ENCODE peak calls at places on chromosome 17, in four cellular contexts. L, W, V and Z are unnamed samples.

GRCh38 chr17:18198530-18198929 is 14.9 kb downstream of the ALKBH5 start:
- DNase-seq in L (no peak), W (no peak), V (no peak), Z (no peak)

GRCh38 chr17:19939993-19940721 is 37.5 kb downstream of the AKAP10 start:
- DNase-seq in L (no peak), W (no peak), V (no peak), Z (no peak)

GRCh38 chr17:12900474-12900873 is 111.2 kb downstream of the ARHGAP44 start:
- DNase-seq in L (no peak), W (no peak), V (no peak), Z (no peak)

GRCh38 chr17:43832168-43832975 is 574 bp downstream of the MPP3 start:
- DNase-seq in L (peak; percentile 75), W (peak; percentile 42), V (peak; percentile 48), Z (peak; percentile 35)

GRCh38 chr17:76024353-76024752 is 2.8 kb downstream of the EVPL start:
- DNase-seq in L (no peak), W (no peak), V (no peak), Z (no peak)

GRCh38 chr17:81917565-81918332 is at the start of gene SIRT7:
- DNase-seq in L (peak; percentile 48), W (peak; percentile 65), V (peak; percentile 74), Z (peak; percentile 59)

GRCh38 chr17:11637796-11638195 is 39.5 kb downstream of the DNAH9 start:
- DNase-seq in L (no peak), W (no peak), V (no peak), Z (no peak)

GRCh38 chr17:63181856-63182255 is 215.8 kb downstream of the TANC2 start:
- DNase-seq in L (no peak), W (no peak), V (no peak), Z (no peak)

GRCh38 chr17:48515925-48516900 is 14.6 kb downstream of the HOXB1 start:
- DNase-seq in L (no peak), W (no peak), V (no peak), Z (no peak)

GRCh38 chr17:6413073-6413472 is 21.8 kb downstream of the AIPL1 start:
- DNase-seq in L (peak; percentile 47), W (no peak), V (peak; percentile 67), Z (no peak)
- TF ChIP-seq CTCF in L (peak; percentile 54), W (peak; percentile 71), V (peak; percentile 50), Z (peak; percentile 61)

DNA sequence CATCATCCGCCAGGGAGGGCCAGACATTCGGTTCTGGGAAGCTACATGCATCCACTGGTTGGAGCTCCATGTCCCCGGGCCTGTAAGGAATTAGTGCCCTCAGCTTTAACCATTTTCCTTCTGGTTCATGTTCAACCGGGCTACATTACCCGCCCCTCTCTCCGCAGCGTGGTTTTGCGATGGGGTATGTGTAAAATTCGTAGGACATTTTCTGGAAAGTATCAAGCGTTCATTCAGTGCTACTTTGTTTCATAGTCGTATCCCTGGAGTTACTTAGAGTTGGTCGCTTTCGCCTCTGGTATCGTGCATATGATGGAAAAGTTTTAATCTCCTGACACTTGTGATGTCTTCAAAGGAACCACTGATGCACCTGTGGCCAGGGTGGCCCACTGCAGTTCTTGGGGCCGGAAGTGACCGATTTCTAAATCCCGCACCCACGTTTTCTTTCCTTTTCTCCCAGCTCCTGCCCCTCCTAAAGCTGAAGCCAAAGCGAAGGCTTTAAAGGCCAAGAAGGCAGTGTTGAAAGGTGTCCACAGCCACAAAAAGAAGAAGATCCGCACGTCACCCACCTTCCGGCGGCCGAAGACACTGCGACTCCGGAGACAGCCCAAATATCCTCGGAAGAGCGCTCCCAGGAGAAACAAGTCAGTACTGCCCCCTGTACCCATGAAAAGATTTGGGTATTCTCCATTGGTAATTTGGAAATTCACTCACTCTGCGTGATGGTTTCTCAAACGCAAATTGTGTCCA is 637 bp downstream of the RPL23A start:
- DNase-seq in L (no peak), W (no peak), V (no peak), Z (no peak)
- TF ChIP-seq CTCF in L (no peak), W (peak; percentile 32), V (no peak), Z (peak; percentile 24)

DNA sequence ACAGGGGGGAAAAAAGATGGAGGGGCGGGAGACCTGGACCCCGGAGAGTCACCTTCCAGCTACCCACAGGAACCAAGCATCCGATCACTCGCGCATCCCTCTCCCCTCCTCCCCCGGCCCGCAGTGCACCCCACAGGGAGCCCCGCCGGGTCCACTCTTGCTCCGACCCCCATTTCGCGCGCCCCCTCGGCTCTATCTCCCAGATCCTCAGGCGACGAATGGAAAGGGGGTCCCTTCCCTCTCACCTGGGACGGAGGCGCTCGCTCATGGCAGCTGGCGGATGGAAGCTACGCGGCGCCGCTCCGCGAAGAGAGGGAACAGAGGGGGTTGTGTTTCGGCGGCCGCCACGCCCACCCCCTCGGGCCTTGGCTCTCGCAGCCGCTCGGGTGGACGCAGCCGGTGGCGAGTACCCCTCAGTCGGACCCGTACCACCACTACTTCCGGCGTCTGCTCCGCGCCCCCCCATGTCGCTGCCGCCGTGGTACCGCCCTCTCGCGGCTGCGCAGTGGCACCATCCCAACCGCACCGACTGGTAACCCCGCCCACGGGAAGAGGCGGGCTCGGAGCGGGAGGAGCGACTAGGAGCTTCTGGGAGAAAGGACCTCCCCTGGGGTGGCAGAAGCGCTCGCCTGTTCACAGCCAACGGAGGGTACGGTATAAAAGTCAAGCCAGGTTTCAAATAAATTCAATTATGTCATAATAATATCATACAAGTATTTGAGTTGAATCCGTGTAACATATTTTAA is 29.7 kb downstream of the CPSF4L start:
- DNase-seq in L (peak; percentile 90), W (peak; percentile 98), V (peak; percentile 96), Z (peak; percentile 95)
- TF ChIP-seq CTCF in L (no peak), W (no peak), V (no peak), Z (peak; percentile 23)

DNA sequence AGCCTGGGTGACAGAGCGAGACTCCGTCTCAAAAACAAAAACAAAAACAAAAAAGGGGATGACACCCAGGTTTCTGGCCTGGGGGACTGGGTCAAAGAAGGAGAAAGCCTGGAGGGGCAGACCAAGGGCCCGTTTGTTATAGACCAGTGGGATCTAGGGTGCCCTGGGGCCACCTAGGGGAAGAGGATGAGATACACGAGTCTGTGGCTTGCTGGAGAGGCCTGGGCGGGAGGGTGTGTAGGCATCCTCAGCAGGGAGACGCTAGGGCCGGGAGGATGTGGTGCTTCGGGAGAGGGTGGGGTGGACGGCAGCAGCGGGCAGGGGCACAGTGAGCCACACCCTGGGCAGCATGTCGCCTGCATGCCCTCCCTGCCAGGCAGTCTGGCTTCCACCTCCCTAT is 17.1 kb upstream of the CRK start:
- DNase-seq in L (no peak), W (no peak), V (no peak), Z (no peak)
- TF ChIP-seq CTCF in L (no peak), W (no peak), V (no peak), Z (no peak)

GRCh38 chr17:21061158-21061835 is 18.5 kb upstream of the USP22 start:
- DNase-seq in L (no peak), W (no peak), V (no peak), Z (no peak)

GRCh38 chr17:21058098-21058893 is 15.5 kb upstream of the USP22 start:
- DNase-seq in L (peak; percentile 70), W (no peak), V (no peak), Z (no peak)

GRCh38 chr17:21059761-21060160 is 16.9 kb upstream of the USP22 start:
- DNase-seq in L (no peak), W (no peak), V (no peak), Z (no peak)

GRCh38 chr17:21066394-21066793 is 23.6 kb upstream of the USP22 start:
- DNase-seq in L (peak; percentile 19), W (no peak), V (no peak), Z (no peak)

GRCh38 chr17:21061971-21062526 is 19.2 kb upstream of the USP22 start:
- DNase-seq in L (no peak), W (no peak), V (no peak), Z (no peak)
- TF ChIP-seq CTCF in L (no peak), W (no peak), V (no peak), Z (no peak)

GRCh38 chr17:50613596-50613995 is 21.1 kb upstream of the ABCC3 start:
- DNase-seq in L (no peak), W (no peak), V (peak; percentile 20), Z (no peak)
- TF ChIP-seq CTCF in L (no peak), W (no peak), V (no peak), Z (no peak)

DNA sequence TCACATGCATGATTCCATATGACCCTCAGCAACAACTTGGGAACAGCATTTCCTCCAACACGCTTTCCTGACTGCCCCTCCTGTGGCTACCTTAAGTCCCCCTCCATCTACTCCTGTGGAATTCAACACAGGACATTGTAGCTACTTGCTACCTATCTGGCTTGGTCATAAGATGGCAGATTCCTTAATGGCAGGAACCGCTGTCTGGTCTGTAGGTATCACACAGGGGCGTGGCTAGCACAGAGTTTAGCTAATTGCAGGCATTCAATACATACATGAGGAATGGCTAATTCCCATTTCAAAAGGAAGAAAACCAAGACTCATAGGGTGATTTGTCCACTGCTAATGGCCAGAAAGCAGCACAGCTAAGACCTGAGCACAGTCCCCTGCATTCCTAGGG is 8.6 kb downstream of the LRRC59 start:
- DNase-seq in L (no peak), W (no peak), V (no peak), Z (no peak)
- TF ChIP-seq CTCF in L (no peak), W (no peak), V (no peak), Z (no peak)

GRCh38 chr17:17146791-17147406 is 59.2 kb downstream of the PLD6 start:
- DNase-seq in L (peak; percentile 59), W (no peak), V (no peak), Z (no peak)
- TF ChIP-seq CTCF in L (peak; percentile 4), W (peak; percentile 47), V (no peak), Z (peak; percentile 54)